ENCODE peak calls at places on chromosomes 12 and 14, in six cellular contexts. G is neuronal stem cell, N is IMR-90, H is mesenchymal stem cell, O is H9, A is H1. Z is an unnamed sample.

GRCh38 chr12:120669055-120669828 is 17.7 kb upstream of the MLEC start:
- DNase-seq in G (no peak), N (no peak), H (no peak), O (peak), A (no peak), Z (no peak)

GRCh38 chr14:55097894-55098560 is 31.0 kb upstream of the LGALS3 start:
- DNase-seq in G (no peak), N (no peak), H (no peak), O (no peak), A (no peak), Z (no peak)

GRCh38 chr12:22467190-22467589 is 77.2 kb downstream of the C2CD5 start:
- DNase-seq in G (no peak), N (peak), H (no peak), O (no peak), A (no peak), Z (no peak)

GRCh38 chr14:94447206-94447605 is 5.4 kb downstream of the SERPINA11 start:
- DNase-seq in G (no peak), N (no peak), H (no peak), O (no peak), A (no peak), Z (no peak)

GRCh38 chr14:61051046-61051445 is 70.0 kb downstream of the SLC38A6 start:
- DNase-seq in G (no peak), N (peak), H (no peak), O (no peak), A (no peak), Z (no peak)

GRCh38 chr12:4030938-4031702 is 157.9 kb upstream of the PARP11 start:
- DNase-seq in G (peak), N (peak), H (peak), O (peak), A (peak), Z (peak)

GRCh38 chr14:30355431-30355913 is 203.5 kb upstream of the G2E3 start:
- DNase-seq in G (no peak), N (no peak), H (no peak), O (no peak), A (no peak), Z (no peak)

GRCh38 chr12:754871-755562 is 2.6 kb downstream of the WNK1 start:
- DNase-seq in G (no peak), N (peak), H (peak), O (no peak), A (no peak), Z (peak)

GRCh38 chr12:88132387-88132786 is 9.5 kb downstream of the CEP290 start:
- DNase-seq in G (no peak), N (no peak), H (no peak), O (no peak), A (no peak), Z (no peak)

GRCh38 chr14:50318031-50318626 is 6.0 kb downstream of the DMAC2L start:
- DNase-seq in G (no peak), N (peak), H (peak), O (no peak), A (no peak), Z (no peak)

GRCh38 chr12:24743891-24744793 is 204.8 kb downstream of the BCAT1 start:
- DNase-seq in G (no peak), N (no peak), H (no peak), O (no peak), A (no peak), Z (peak)

GRCh38 chr14:89455412-89455811 is 38.4 kb upstream of the FOXN3 start:
- DNase-seq in G (no peak), N (no peak), H (no peak), O (no peak), A (no peak), Z (peak)

GRCh38 chr12:92739099-92739498 is 36.3 kb downstream of the PLEKHG7 start:
- DNase-seq in G (no peak), N (peak), H (no peak), O (no peak), A (no peak), Z (no peak)

GRCh38 chr12:49577589-49578315 is 9.8 kb upstream of the MCRS1 start:
- DNase-seq in G (no peak), N (no peak), H (no peak), O (no peak), A (no peak), Z (no peak)

GRCh38 chr12:105166736-105167135 is 59.2 kb downstream of the WASHC4 start:
- DNase-seq in G (no peak), N (peak), H (peak), O (no peak), A (no peak), Z (peak)

GRCh38 chr12:67651380-67651695 is 2.8 kb downstream of the DYRK2 start:
- DNase-seq in G (no peak), N (peak), H (peak), O (no peak), A (no peak), Z (no peak)

GRCh38 chr12:101480849-101481248 is 5.7 kb downstream of the SPIC start:
- DNase-seq in G (no peak), N (no peak), H (no peak), O (no peak), A (no peak), Z (no peak)

GRCh38 chr12:9334026-9334692 is 126.0 kb upstream of the PZP start:
- DNase-seq in G (no peak), N (peak), H (no peak), O (no peak), A (no peak), Z (no peak)

GRCh38 chr12:9333129-9333528 is 124.9 kb upstream of the PZP start:
- DNase-seq in G (no peak), N (no peak), H (no peak), O (no peak), A (no peak), Z (no peak)

GRCh38 chr12:9332564-9332963 is 124.4 kb upstream of the PZP start:
- DNase-seq in G (no peak), N (no peak), H (no peak), O (no peak), A (no peak), Z (no peak)

GRCh38 chr12:9335867-9336266 is 127.7 kb upstream of the PZP start:
- DNase-seq in G (no peak), N (no peak), H (no peak), O (no peak), A (no peak), Z (no peak)

DNA sequence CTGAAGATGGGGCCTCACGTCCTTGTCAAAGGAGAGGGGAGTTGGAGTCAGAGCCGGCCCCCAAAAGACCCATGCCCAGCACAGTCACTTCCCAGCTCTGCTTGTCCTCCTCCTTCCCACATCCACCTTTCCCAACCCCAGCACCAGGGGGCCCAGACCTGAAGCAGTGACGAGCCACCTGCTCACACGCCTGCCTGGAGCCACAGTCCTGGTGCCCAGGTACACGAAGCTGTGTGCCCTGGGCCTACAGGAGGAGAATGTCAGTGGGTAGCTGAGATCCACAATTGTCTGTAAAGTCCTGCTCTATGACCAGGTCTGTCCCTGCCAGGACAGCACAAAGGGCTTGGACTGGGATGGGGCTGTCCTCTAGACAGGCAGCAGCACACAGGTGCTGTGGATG is 126.8 kb upstream of the PZP start:
- DNase-seq in G (no peak), N (no peak), H (no peak), O (no peak), A (no peak), Z (no peak)
- H3K14ac ChIP-seq in G (no peak), N (no peak), H (no peak), O (no peak), A (no peak), Z (no peak)

GRCh38 chr12:103838254-103838914 is 2.6 kb downstream of the NT5DC3 start:
- DNase-seq in G (no peak), N (no peak), H (no peak), O (no peak), A (no peak), Z (no peak)
- H3K14ac ChIP-seq in G (no peak), N (no peak), H (no peak), O (no peak), A (no peak), Z (no peak)

GRCh38 chr14:99615497-99616245 is 11.7 kb upstream of the CCDC85C start:
- DNase-seq in G (no peak), N (no peak), H (no peak), O (no peak), A (no peak), Z (no peak)

GRCh38 chr14:99616832-99617488 is 13.0 kb upstream of the CCDC85C start:
- DNase-seq in G (no peak), N (no peak), H (peak), O (no peak), A (no peak), Z (no peak)

GRCh38 chr14:99621948-99622347 is 17.9 kb upstream of the CCDC85C start:
- DNase-seq in G (no peak), N (no peak), H (no peak), O (no peak), A (no peak), Z (peak)

GRCh38 chr14:99624024-99624423 is 20.0 kb upstream of the CCDC85C start:
- DNase-seq in G (no peak), N (no peak), H (no peak), O (no peak), A (no peak), Z (no peak)

DNA sequence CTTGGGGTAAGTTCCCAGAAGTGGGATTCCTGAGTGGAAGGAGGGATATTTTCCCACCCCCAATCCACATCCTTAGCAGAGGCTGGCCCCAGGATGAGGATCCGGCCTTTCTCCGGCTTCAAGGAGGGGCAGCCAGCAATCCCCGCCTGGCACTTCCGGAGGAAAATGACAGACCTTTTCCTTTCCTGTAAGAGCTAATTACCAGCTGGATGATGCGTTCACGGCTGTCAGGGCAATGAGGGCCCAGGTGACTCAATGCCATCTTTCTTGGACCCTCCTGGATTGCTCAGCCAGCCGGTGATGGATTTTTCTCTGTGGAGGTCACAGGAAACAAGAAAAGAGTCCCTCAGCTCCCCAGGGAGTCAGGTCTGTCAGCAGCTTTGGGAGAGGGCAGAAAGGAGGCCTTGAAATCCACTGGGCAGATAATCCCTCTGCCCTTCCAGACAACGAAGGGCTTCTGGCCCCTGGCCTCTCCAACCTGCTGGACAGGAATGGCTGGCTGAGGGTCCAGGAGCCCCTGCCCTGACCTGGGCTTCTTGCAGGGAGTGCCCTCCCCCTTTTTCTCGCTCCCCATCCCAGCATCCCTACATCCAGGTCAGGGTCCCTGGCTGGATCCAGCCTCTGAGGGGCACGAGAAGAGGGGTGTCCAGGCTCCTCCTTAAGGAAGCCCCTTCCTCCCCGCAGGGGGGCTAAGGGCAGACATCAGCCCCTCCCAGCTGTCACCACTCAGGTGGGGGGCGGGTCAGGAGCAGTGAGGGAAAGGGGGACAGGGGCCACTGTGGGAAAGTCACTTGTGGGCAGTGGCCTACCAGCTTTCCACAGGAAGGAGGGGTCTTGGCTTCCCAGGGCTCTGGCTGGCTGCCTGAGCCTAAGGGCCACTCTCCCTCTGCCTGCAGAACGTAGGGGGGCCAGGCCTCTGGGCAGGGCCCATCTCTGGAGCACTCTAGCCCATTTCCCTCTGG is 16.1 kb upstream of the CCDC85C start:
- DNase-seq in G (no peak), N (peak), H (peak), O (peak), A (no peak), Z (peak)
- H3K14ac ChIP-seq in G (peak), N (peak), H (no peak), O (no peak), A (no peak), Z (peak)

GRCh38 chr14:71429900-71430299 is 502.3 kb upstream of the RGS6 start:
- DNase-seq in G (no peak), N (no peak), H (no peak), O (no peak), A (no peak), Z (no peak)

GRCh38 chr14:71430321-71431168 is 501.7 kb upstream of the RGS6 start:
- DNase-seq in G (no peak), N (no peak), H (no peak), O (no peak), A (no peak), Z (no peak)

GRCh38 chr14:71431169-71431525 is 501.1 kb upstream of the RGS6 start:
- DNase-seq in G (no peak), N (no peak), H (no peak), O (no peak), A (no peak), Z (no peak)

GRCh38 chr14:71432334-71432733 is 499.9 kb upstream of the RGS6 start:
- DNase-seq in G (no peak), N (no peak), H (no peak), O (no peak), A (no peak), Z (no peak)

DNA sequence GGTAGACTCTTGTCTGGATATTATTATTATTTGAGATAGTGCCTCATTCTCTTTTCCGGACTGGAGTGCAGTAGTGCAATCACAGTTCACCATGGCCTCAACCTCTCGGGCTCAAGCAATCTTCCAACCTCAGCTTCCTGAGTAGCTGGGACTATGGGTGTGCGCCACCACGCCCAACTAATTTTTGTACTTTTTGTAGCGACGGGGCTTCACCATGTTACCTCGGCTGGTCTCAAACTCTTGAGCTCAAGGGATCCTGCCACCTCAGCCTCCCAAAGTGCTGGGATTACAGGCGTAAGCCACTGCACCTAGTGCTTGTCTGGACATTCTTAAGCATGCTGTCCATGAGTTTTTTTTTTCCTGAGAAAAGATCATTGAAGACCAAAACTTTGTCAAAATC is 498.9 kb upstream of the RGS6 start:
- DNase-seq in G (no peak), N (no peak), H (no peak), O (no peak), A (no peak), Z (no peak)
- H3K14ac ChIP-seq in G (no peak), N (no peak), H (no peak), O (no peak), A (no peak), Z (no peak)

GRCh38 chr12:123445388-123446344 is 9.2 kb upstream of the RILPL2 start:
- DNase-seq in G (no peak), N (peak), H (peak), O (no peak), A (no peak), Z (peak)

GRCh38 chr12:123436017-123436964 is at the start of gene RILPL2:
- DNase-seq in G (peak), N (peak), H (peak), O (peak), A (no peak), Z (peak)

GRCh38 chr12:123444396-123445026 is 8.0 kb upstream of the RILPL2 start:
- DNase-seq in G (no peak), N (peak), H (peak), O (no peak), A (no peak), Z (peak)

GRCh38 chr12:123442774-123443173 is 6.3 kb upstream of the RILPL2 start:
- DNase-seq in G (no peak), N (no peak), H (no peak), O (no peak), A (no peak), Z (no peak)

DNA sequence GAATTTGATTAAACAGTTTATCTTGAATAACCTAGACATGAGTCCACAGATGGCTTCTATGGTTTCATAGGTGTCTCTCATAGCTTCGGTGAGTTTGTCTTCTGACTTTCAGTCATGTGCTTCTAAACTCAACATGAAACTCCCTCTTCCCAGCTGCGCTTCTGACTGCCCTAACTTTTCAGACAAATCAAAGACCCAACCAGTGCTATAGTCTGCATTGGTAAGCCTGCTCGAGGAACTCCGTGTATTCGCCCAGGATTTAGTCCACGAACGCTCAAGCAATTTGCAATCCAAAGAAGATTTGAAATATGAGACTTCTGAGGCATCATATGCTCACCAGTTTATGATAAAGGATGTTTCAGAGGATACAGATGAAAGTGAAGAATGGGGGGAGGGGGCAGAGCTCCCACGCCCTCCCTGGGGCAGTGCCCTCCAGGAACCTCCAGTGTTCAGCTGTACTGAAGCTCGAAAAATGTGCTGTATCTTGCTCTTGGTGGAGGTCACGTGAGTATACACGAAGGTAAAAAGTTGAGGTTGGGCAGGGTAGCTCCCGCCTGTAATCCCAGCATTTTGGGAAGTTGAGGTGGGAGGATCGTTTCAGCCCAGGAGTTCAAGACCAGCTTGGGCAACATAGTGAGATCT is 5.2 kb upstream of the RILPL2 start:
- DNase-seq in G (no peak), N (no peak), H (no peak), O (no peak), A (no peak), Z (no peak)
- H3K14ac ChIP-seq in G (no peak), N (no peak), H (no peak), O (no peak), A (no peak), Z (no peak)

GRCh38 chr12:112170376-112170775 is 45.0 kb downstream of the TRAFD1 start:
- DNase-seq in G (no peak), N (no peak), H (no peak), O (no peak), A (no peak), Z (no peak)
- H3K14ac ChIP-seq in G (no peak), N (no peak), H (no peak), O (no peak), A (no peak), Z (no peak)

DNA sequence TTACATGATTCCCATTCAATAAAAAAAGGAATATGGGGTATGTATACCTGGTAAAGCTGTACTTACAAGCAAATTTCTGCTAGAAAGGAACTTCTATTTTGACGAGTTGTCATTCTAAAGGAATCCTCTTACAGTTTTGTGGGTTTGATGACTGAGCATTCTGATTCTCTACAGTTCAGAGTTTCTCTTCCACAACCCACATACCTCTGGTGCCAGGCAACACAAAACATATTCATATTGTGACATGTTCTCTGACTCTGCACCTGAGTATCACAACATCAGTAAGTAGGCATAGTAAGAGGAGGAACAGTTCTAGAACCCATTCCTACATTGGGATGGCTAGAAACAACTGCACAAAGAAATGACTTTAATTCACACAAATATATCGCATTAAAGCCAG is 636.6 kb downstream of the MED13L start:
- DNase-seq in G (no peak), N (peak), H (no peak), O (no peak), A (no peak), Z (no peak)
- H3K14ac ChIP-seq in G (no peak), N (no peak), H (no peak), O (no peak), A (no peak), Z (no peak)

GRCh38 chr12:64173456-64173855 is 48.6 kb downstream of the KICS2 start:
- DNase-seq in G (no peak), N (no peak), H (no peak), O (no peak), A (no peak), Z (peak)
- H3K14ac ChIP-seq in G (no peak), N (peak), H (no peak), O (no peak), A (no peak), Z (no peak)

GRCh38 chr14:24146622-24146977 is 190 bp upstream of the PSME2 start:
- DNase-seq in G (peak), N (peak), H (peak), O (peak), A (peak), Z (peak)
- H3K14ac ChIP-seq in G (peak), N (no peak), H (no peak), O (peak), A (no peak), Z (peak)